ENCODE peak calls at places on chromosomes 1 and 21, in eight cellular contexts. S, K, A, Z, O, T, D and M are unnamed samples.

GRCh38 chr21:22351076-22351475 is 1352.9 kb downstream of the NCAM2 start:
- DNase-seq in S (no peak), K (no peak), A (no peak), Z (no peak), O (no peak), T (no peak), D (no peak), M (no peak)

GRCh38 chr21:38333290-38334272 is 76.8 kb downstream of the KCNJ15 start:
- DNase-seq in S (peak; percentile 68), K (no peak), A (no peak), Z (no peak), O (no peak), T (no peak), D (no peak), M (no peak)

GRCh38 chr1:107670397-107670796 is 294.6 kb downstream of the VAV3 start:
- DNase-seq in S (no peak), K (no peak), A (no peak), Z (no peak), O (no peak), T (no peak), D (no peak), M (no peak)

GRCh38 chr1:244647819-244648218 is 5.1 kb upstream of the DESI2 start:
- DNase-seq in S (no peak), K (no peak), A (no peak), Z (no peak), O (no peak), T (no peak), D (no peak), M (no peak)

GRCh38 chr21:35026617-35027557 is 22.2 kb downstream of the RUNX1 start:
- DNase-seq in S (peak; percentile 98), K (peak; percentile 33), A (peak; percentile 93), Z (peak; percentile 21), O (peak; percentile 87), T (peak; percentile 62), D (no peak), M (peak; percentile 73)

GRCh38 chr1:186967659-186968394 is 139.1 kb downstream of the PLA2G4A start:
- DNase-seq in S (no peak), K (no peak), A (no peak), Z (peak; percentile 31), O (no peak), T (no peak), D (no peak), M (no peak)

GRCh38 chr1:204453141-204453772 is 41.3 kb downstream of the PIK3C2B start:
- DNase-seq in S (no peak), K (peak; percentile 10), A (peak; percentile 53), Z (no peak), O (no peak), T (no peak), D (no peak), M (no peak)

GRCh38 chr1:203153051-203153988 is 22.3 kb downstream of the MYBPH start:
- DNase-seq in S (no peak), K (no peak), A (no peak), Z (peak; percentile 24), O (no peak), T (no peak), D (no peak), M (no peak)

GRCh38 chr1:70542856-70543255 is 131.8 kb downstream of the CTH start:
- DNase-seq in S (no peak), K (no peak), A (no peak), Z (no peak), O (no peak), T (no peak), D (no peak), M (no peak)

GRCh38 chr1:82567308-82567707 is 766.6 kb downstream of the ADGRL2 start:
- DNase-seq in S (no peak), K (no peak), A (no peak), Z (no peak), O (no peak), T (no peak), D (no peak), M (no peak)